ENCODE peak calls at places on chromosomes 12 and 14, in four cellular contexts. One of them, this sample, is unnamed.

GRCh38 chr12:10967409-10967808 is 19.3 kb downstream of the TAS2R50 start:
- DNase-seq in IMR-90: peak; percentile 64
- DNase-seq in HCT116: no peak
- DNase-seq in uterus: no peak
- DNase-seq in this sample: no peak

GRCh38 chr14:75699331-75699730 is 38.3 kb downstream of the TTLL5 start:
- DNase-seq in uterus: no peak
- DNase-seq in HCT116: no peak
- DNase-seq in IMR-90: no peak
- DNase-seq in this sample: no peak

GRCh38 chr12:108833355-108833733 is 24.0 kb downstream of the SSH1 start:
- DNase-seq in uterus: no peak
- DNase-seq in HCT116: peak; percentile 71
- DNase-seq in IMR-90: peak; percentile 90
- DNase-seq in this sample: no peak

GRCh38 chr12:63064080-63064479 is 86.9 kb downstream of the AVPR1A start:
- DNase-seq in uterus: no peak
- DNase-seq in IMR-90: peak; percentile 46
- DNase-seq in HCT116: no peak
- DNase-seq in this sample: no peak

GRCh38 chr12:128337456-128338160 is 70.6 kb downstream of the TMEM132C start:
- DNase-seq in HCT116: no peak
- DNase-seq in uterus: no peak
- DNase-seq in IMR-90: no peak
- DNase-seq in this sample: no peak

GRCh38 chr12:1644523-1645438 is 15.8 kb downstream of the WNT5B start:
- DNase-seq in uterus: peak; percentile 71
- DNase-seq in HCT116: no peak
- DNase-seq in IMR-90: peak; percentile 91
- DNase-seq in this sample: peak; percentile 64

GRCh38 chr14:44462372-44462771 is 44.7 kb downstream of the FSCB start:
- DNase-seq in HCT116: no peak
- DNase-seq in IMR-90: no peak
- DNase-seq in uterus: no peak
- DNase-seq in this sample: no peak

GRCh38 chr14:58297412-58297761 is 968 bp upstream of the ARID4A start:
- DNase-seq in HCT116: no peak
- DNase-seq in uterus: no peak
- DNase-seq in IMR-90: no peak
- DNase-seq in this sample: peak; percentile 57

GRCh38 chr14:59187802-59188460 is 536 bp upstream of the DAAM1 start:
- DNase-seq in uterus: peak; percentile 43
- DNase-seq in HCT116: no peak
- DNase-seq in IMR-90: no peak
- DNase-seq in this sample: peak; percentile 24

GRCh38 chr12:75702477-75703093 is 191.2 kb upstream of the KRR1 start:
- DNase-seq in HCT116: no peak
- DNase-seq in IMR-90: no peak
- DNase-seq in uterus: no peak
- DNase-seq in this sample: no peak

GRCh38 chr12:102534899-102535298 is 54.5 kb upstream of the IGF1 start:
- DNase-seq in HCT116: no peak
- DNase-seq in IMR-90: peak; percentile 20
- DNase-seq in uterus: no peak
- DNase-seq in this sample: no peak

GRCh38 chr12:12899530-12900380 is 8.4 kb downstream of the GPRC5A start:
- DNase-seq in IMR-90: peak; percentile 98
- DNase-seq in HCT116: no peak
- DNase-seq in uterus: peak; percentile 88
- DNase-seq in this sample: peak; percentile 55

GRCh38 chr12:34287986-34288962 is 266.0 kb downstream of the ALG10 start:
- DNase-seq in IMR-90: no peak
- DNase-seq in HCT116: no peak
- DNase-seq in uterus: no peak
- DNase-seq in this sample: peak; percentile 6

GRCh38 chr14:67623114-67623513 is 3.4 kb downstream of the ARG2 start:
- DNase-seq in uterus: no peak
- DNase-seq in HCT116: no peak
- DNase-seq in IMR-90: no peak
- DNase-seq in this sample: no peak

GRCh38 chr12:77603923-77604322 is 226.8 kb upstream of the NAV3 start:
- DNase-seq in IMR-90: no peak
- DNase-seq in uterus: no peak
- DNase-seq in HCT116: no peak
- DNase-seq in this sample: no peak

GRCh38 chr14:57087841-57088240 is 180.9 kb downstream of the EXOC5 start:
- DNase-seq in uterus: no peak
- DNase-seq in HCT116: no peak
- DNase-seq in IMR-90: no peak
- DNase-seq in this sample: no peak

GRCh38 chr14:56633544-56633943 is 53.9 kb downstream of the TMEM260 start:
- DNase-seq in IMR-90: peak; percentile 13
- DNase-seq in HCT116: no peak
- DNase-seq in uterus: no peak
- DNase-seq in this sample: no peak

GRCh38 chr14:68631058-68631690 is 161.7 kb downstream of the ZFP36L1 start:
- DNase-seq in IMR-90: no peak
- DNase-seq in uterus: no peak
- DNase-seq in HCT116: no peak
- DNase-seq in this sample: no peak

GRCh38 chr14:91903070-91903469 is 35.7 kb upstream of the TC2N start:
- DNase-seq in HCT116: no peak
- DNase-seq in IMR-90: no peak
- DNase-seq in uterus: no peak
- DNase-seq in this sample: no peak

DNA sequence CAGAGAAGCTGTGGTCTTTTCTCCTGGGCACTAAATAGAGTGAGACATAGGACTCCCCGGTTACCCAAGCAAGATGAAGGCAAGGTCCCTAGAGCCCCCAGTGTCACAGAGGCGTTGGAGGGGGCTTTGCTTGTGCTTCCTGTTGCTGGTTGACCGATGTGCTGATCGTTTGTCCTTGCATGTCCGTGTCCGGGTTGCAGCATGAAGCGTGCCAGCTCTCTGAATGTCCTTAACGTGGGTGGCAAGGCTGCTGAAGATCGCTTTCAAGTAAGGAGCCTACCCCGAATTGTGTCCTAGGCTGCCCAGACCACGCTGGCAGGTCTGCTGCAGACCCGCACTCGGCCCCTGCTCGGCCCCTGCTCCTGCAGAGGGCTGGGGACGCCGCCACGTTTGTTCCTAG is 23.1 kb downstream of the XRCC3 start:
- DNase-seq in uterus: no peak
- DNase-seq in HCT116: no peak
- DNase-seq in IMR-90: no peak
- DNase-seq in this sample: peak; percentile 6
- H3K4me1 ChIP-seq in uterus: peaks cover 3% of the 10 kb centered on the region
- H3K4me1 ChIP-seq in HCT116: no peaks in the 10 kb centered on the region
- H3K4me1 ChIP-seq in IMR-90: peaks cover 15% of the 10 kb centered on the region
- H3K4me1 ChIP-seq in this sample: peaks cover 16% of the 10 kb centered on the region

GRCh38 chr14:70857499-70857895 is 48.2 kb upstream of the MAP3K9 start:
- DNase-seq in HCT116: no peak
- DNase-seq in IMR-90: peak; percentile 16
- DNase-seq in uterus: no peak
- DNase-seq in this sample: no peak
- TF ChIP-seq POLR2A in HCT116: no peak
- TF ChIP-seq POLR2A in IMR-90: no peak
- TF ChIP-seq POLR2A in uterus: no peak
- TF ChIP-seq POLR2A in this sample: no peak

GRCh38 chr12:57609781-57610552 is 1.3 kb upstream of the ARHGEF25 start:
- DNase-seq in IMR-90: no peak
- DNase-seq in uterus: peak; percentile 61
- DNase-seq in HCT116: no peak
- DNase-seq in this sample: no peak
- H3K4me1 ChIP-seq in IMR-90: peaks cover 6% of the 10 kb centered on the region
- H3K4me1 ChIP-seq in uterus: no peaks in the 10 kb centered on the region
- H3K4me1 ChIP-seq in HCT116: peaks cover 9% of the 10 kb centered on the region
- H3K4me1 ChIP-seq in this sample: peaks cover 19% of the 10 kb centered on the region

GRCh38 chr14:70208380-70208779 is 19.6 kb upstream of the SLC8A3 start:
- DNase-seq in uterus: no peak
- DNase-seq in IMR-90: no peak
- DNase-seq in HCT116: no peak
- DNase-seq in this sample: no peak

GRCh38 chr14:70213721-70214282 is 25.1 kb upstream of the SLC8A3 start:
- DNase-seq in IMR-90: no peak
- DNase-seq in HCT116: no peak
- DNase-seq in uterus: no peak
- DNase-seq in this sample: no peak

DNA sequence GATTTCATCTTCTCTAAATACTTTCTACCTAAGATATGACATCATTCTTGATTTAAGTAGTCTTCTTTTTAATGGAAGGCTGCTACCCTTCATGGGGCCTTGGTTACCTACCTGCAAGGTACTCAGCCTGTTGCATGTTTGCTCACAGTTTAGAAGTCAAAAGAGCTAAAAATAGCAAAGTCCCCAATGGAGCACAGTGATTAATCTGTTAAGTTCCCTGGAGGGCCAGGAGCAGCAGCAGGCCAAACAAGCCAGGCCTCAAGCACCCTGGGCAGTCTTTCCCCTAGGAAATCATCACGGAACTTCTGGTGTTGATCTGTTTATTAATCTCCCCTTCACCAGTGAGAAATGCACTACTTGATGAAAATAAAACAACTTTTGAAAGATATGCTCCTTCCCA is 24.0 kb upstream of the SLC8A3 start:
- DNase-seq in uterus: no peak
- DNase-seq in IMR-90: no peak
- DNase-seq in HCT116: no peak
- DNase-seq in this sample: no peak
- TF ChIP-seq POLR2A in uterus: no peak
- TF ChIP-seq POLR2A in IMR-90: no peak
- TF ChIP-seq POLR2A in HCT116: no peak
- TF ChIP-seq POLR2A in this sample: no peak

GRCh38 chr12:71439362-71439612 is 311 bp upstream of the LGR5 start:
- DNase-seq in uterus: no peak
- DNase-seq in IMR-90: no peak
- DNase-seq in HCT116: no peak
- DNase-seq in this sample: no peak
- H3K4me1 ChIP-seq in uterus: no peaks in the 10 kb centered on the region
- H3K4me1 ChIP-seq in IMR-90: no peaks in the 10 kb centered on the region
- H3K4me1 ChIP-seq in HCT116: peaks cover 21% of the 10 kb centered on the region
- H3K4me1 ChIP-seq in this sample: peaks cover 28% of the 10 kb centered on the region

GRCh38 chr14:100238419-100239199 is at the start of gene YY1:
- DNase-seq in IMR-90: peak; percentile 96
- DNase-seq in HCT116: peak; percentile 93
- DNase-seq in uterus: peak; percentile 99
- DNase-seq in this sample: peak; percentile 99
- TF ChIP-seq POLR2A in IMR-90: peak; percentile 95
- TF ChIP-seq POLR2A in HCT116: peak; percentile 42
- TF ChIP-seq POLR2A in uterus: peak; percentile 91
- TF ChIP-seq POLR2A in this sample: peak; percentile 49

GRCh38 chr14:52020315-52020714 is 31.0 kb downstream of the RTRAF start:
- DNase-seq in IMR-90: no peak
- DNase-seq in HCT116: no peak
- DNase-seq in uterus: no peak
- DNase-seq in this sample: no peak

GRCh38 chr14:52023518-52023917 is 34.2 kb downstream of the RTRAF start:
- DNase-seq in HCT116: no peak
- DNase-seq in IMR-90: peak; percentile 87
- DNase-seq in uterus: peak; percentile 49
- DNase-seq in this sample: no peak

GRCh38 chr14:52020866-52021717 is 31.7 kb downstream of the RTRAF start:
- DNase-seq in uterus: no peak
- DNase-seq in HCT116: no peak
- DNase-seq in IMR-90: no peak
- DNase-seq in this sample: no peak

GRCh38 chr14:52018970-52019369 is 29.6 kb downstream of the RTRAF start:
- DNase-seq in IMR-90: no peak
- DNase-seq in HCT116: no peak
- DNase-seq in uterus: no peak
- DNase-seq in this sample: no peak

DNA sequence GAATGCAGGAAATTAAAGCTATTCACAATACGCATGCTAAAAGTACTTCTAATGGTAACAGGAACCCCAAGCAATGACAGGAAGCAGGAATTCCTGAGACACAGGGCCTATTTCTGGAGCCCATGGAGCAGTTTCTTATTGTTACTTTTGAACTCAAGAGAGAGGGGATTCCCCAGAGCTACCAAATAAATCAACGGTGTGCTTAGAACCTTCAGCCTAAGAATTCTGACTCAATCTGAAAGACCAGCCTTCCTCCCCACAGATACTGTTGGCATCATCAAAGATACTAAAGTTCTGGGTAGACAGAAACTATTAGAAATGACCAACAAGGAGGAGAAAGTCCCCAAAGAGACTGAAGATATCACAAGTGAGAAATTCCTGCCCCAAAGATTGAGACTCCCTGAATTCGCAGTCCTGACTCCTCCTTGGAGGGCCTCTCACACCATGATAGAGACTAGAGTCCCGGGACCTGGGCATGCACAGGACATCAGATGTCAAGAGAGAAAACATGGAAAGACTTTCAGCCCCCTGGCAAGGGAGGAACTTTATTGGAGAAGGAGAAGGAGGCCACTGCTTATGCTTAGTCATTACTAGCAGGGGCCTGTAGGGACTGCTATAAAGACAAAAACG is 32.7 kb downstream of the RTRAF start:
- DNase-seq in IMR-90: peak; percentile 44
- DNase-seq in HCT116: no peak
- DNase-seq in uterus: no peak
- DNase-seq in this sample: no peak
- H3K4me1 ChIP-seq in IMR-90: peaks cover 33% of the 10 kb centered on the region
- H3K4me1 ChIP-seq in HCT116: no peaks in the 10 kb centered on the region
- H3K4me1 ChIP-seq in uterus: no peaks in the 10 kb centered on the region
- H3K4me1 ChIP-seq in this sample: peaks cover 79% of the 10 kb centered on the region

GRCh38 chr12:92550661-92551060 is 152.1 kb upstream of the PLEKHG7 start:
- DNase-seq in HCT116: no peak
- DNase-seq in uterus: no peak
- DNase-seq in IMR-90: no peak
- DNase-seq in this sample: no peak

GRCh38 chr12:92551210-92551609 is 151.6 kb upstream of the PLEKHG7 start:
- DNase-seq in HCT116: no peak
- DNase-seq in IMR-90: no peak
- DNase-seq in uterus: no peak
- DNase-seq in this sample: no peak

GRCh38 chr12:92552412-92553108 is 150.2 kb upstream of the PLEKHG7 start:
- DNase-seq in HCT116: no peak
- DNase-seq in IMR-90: peak; percentile 32
- DNase-seq in uterus: no peak
- DNase-seq in this sample: no peak

GRCh38 chr12:92553389-92553788 is 149.4 kb upstream of the PLEKHG7 start:
- DNase-seq in uterus: peak; percentile 63
- DNase-seq in HCT116: no peak
- DNase-seq in IMR-90: no peak
- DNase-seq in this sample: no peak

DNA sequence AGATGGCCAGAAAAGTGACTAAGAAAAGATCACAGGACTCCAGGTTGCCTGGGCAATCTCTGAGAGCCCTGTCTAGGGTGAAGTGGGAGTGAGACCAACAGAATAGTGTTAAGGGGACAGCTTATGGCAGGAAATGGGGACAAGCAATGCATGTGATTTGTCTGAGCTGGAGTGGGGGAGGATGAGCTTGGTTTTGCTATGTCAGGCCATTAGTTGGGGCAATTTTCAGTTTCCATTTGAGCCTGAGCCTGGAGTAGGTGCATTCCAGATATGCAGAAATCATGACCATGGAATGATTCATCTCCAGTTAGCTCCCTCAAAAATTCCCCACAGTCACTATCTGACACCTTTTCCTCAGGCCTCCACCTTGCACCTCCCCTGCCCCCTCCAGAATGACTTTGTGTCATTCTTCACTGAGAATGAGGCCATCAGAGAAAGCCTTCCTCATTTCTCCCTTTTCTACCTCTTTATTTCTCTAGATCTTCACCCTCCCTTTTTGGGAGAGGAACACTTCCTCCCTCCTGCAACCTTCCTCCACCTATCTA is 150.9 kb upstream of the PLEKHG7 start:
- DNase-seq in IMR-90: peak; percentile 73
- DNase-seq in uterus: no peak
- DNase-seq in HCT116: no peak
- DNase-seq in this sample: no peak
- TF ChIP-seq POLR2A in IMR-90: no peak
- TF ChIP-seq POLR2A in uterus: no peak
- TF ChIP-seq POLR2A in HCT116: no peak
- TF ChIP-seq POLR2A in this sample: no peak